ENCODE peak calls at places on chromosomes 3 and 15, in six cellular contexts. T, V, K, M, I and X are unnamed samples.

GRCh38 chr3:176430244-176430893 is 766.9 kb downstream of the TBL1XR1 start:
- DNase-seq in T (peak; percentile 30), V (no peak), K (peak; percentile 51), M (no peak), I (peak; percentile 68), X (no peak)

GRCh38 chr15:92845109-92845508 is 55.0 kb upstream of the CHD2 start:
- DNase-seq in T (no peak), V (no peak), K (peak; percentile 44), M (no peak), I (peak; percentile 26), X (no peak)

GRCh38 chr3:32817561-32818430 is at the start of gene TRIM71:
- DNase-seq in T (peak; percentile 2), V (peak; percentile 75), K (peak; percentile 14), M (no peak), I (no peak), X (no peak)

GRCh38 chr3:194009019-194009418 is 126.9 kb upstream of the HES1 start:
- DNase-seq in T (no peak), V (no peak), K (no peak), M (no peak), I (no peak), X (no peak)

GRCh38 chr3:61464785-61465184 is 96.6 kb upstream of the PTPRG start:
- DNase-seq in T (no peak), V (no peak), K (no peak), M (no peak), I (peak; percentile 41), X (no peak)

GRCh38 chr3:42257007-42257406 is 9.0 kb downstream of the CCK start:
- DNase-seq in T (no peak), V (no peak), K (no peak), M (no peak), I (no peak), X (no peak)

GRCh38 chr3:29281265-29282228 is 676 bp downstream of the RBMS3 start:
- DNase-seq in T (no peak), V (no peak), K (peak; percentile 67), M (no peak), I (no peak), X (peak; percentile 59)

GRCh38 chr15:77285057-77285456 is 134.8 kb downstream of the PEAK1 start:
- DNase-seq in T (no peak), V (no peak), K (no peak), M (no peak), I (no peak), X (no peak)

GRCh38 chr3:182947892-182948291 is 32.4 kb downstream of the DCUN1D1 start:
- DNase-seq in T (no peak), V (no peak), K (no peak), M (no peak), I (no peak), X (no peak)

GRCh38 chr3:112109313-112109712 is 23.1 kb downstream of the C3orf52 start:
- DNase-seq in T (no peak), V (no peak), K (no peak), M (no peak), I (peak; percentile 38), X (no peak)

GRCh38 chr3:136193273-136194043 is 2.7 kb downstream of the MSL2 start:
- DNase-seq in T (no peak), V (no peak), K (peak; percentile 51), M (no peak), I (no peak), X (no peak)

GRCh38 chr15:38414351-38414750 is 39.6 kb upstream of the FAM98B start:
- DNase-seq in T (no peak), V (no peak), K (peak; percentile 69), M (peak; percentile 48), I (no peak), X (peak; percentile 74)

GRCh38 chr15:38894260-38894948 is 329.8 kb upstream of the RASGRP1 start:
- DNase-seq in T (peak; percentile 87), V (no peak), K (peak; percentile 95), M (no peak), I (no peak), X (no peak)

GRCh38 chr3:53131136-53131495 is 881 bp upstream of the RFT1 start:
- DNase-seq in T (no peak), V (peak; percentile 23), K (no peak), M (no peak), I (no peak), X (no peak)

GRCh38 chr15:29968099-29968892 is 114.5 kb upstream of the GOLGA8J start:
- DNase-seq in T (no peak), V (no peak), K (peak; percentile 23), M (no peak), I (no peak), X (no peak)

GRCh38 chr3:192514754-192515660 is 212.3 kb downstream of the FGF12 start:
- DNase-seq in T (no peak), V (peak; percentile 62), K (no peak), M (peak; percentile 31), I (peak; percentile 75), X (no peak)

GRCh38 chr3:72888546-72889309 is 882 bp downstream of the GXYLT2 start:
- DNase-seq in T (no peak), V (no peak), K (no peak), M (no peak), I (no peak), X (peak; percentile 63)

GRCh38 chr3:58049143-58049785 is 41.0 kb downstream of the FLNB start:
- DNase-seq in T (peak; percentile 92), V (no peak), K (peak; percentile 99), M (peak; percentile 56), I (no peak), X (no peak)

GRCh38 chr3:183508818-183509217 is 46.7 kb downstream of the KLHL6 start:
- DNase-seq in T (no peak), V (no peak), K (no peak), M (no peak), I (no peak), X (no peak)

GRCh38 chr3:52092891-52093290 is 36.5 kb upstream of the DUSP7 start:
- DNase-seq in T (no peak), V (peak; percentile 34), K (no peak), M (no peak), I (no peak), X (no peak)

GRCh38 chr3:113148307-113148703 is 63.1 kb upstream of the BOC start:
- DNase-seq in T (no peak), V (no peak), K (no peak), M (no peak), I (no peak), X (no peak)

GRCh38 chr3:61645148-61645547 is 83.8 kb downstream of the PTPRG start:
- DNase-seq in T (no peak), V (no peak), K (no peak), M (no peak), I (no peak), X (no peak)

GRCh38 chr3:183826854-183827253 is 1.5 kb upstream of the MAP6D1 start:
- DNase-seq in T (no peak), V (no peak), K (no peak), M (no peak), I (no peak), X (no peak)

GRCh38 chr3:101189786-101190185 is 130.6 kb downstream of the IMPG2 start:
- DNase-seq in T (peak; percentile 81), V (no peak), K (peak; percentile 64), M (no peak), I (no peak), X (no peak)

GRCh38 chr15:95940431-95940985 is 390.0 kb upstream of the NR2F2 start:
- DNase-seq in T (no peak), V (no peak), K (no peak), M (no peak), I (no peak), X (no peak)

GRCh38 chr15:40696228-40696627 is 1.3 kb downstream of the RAD51 start:
- DNase-seq in T (no peak), V (no peak), K (no peak), M (no peak), I (no peak), X (no peak)

GRCh38 chr3:128052831-128053419 is 688 bp downstream of the SEC61A1 start:
- DNase-seq in T (no peak), V (no peak), K (no peak), M (no peak), I (no peak), X (no peak)

GRCh38 chr3:113552851-113553250 is 20.5 kb downstream of the SIDT1 start:
- DNase-seq in T (no peak), V (no peak), K (no peak), M (no peak), I (no peak), X (no peak)

GRCh38 chr15:41930221-41930866 is 36.5 kb upstream of the SPTBN5 start:
- DNase-seq in T (peak; percentile 96), V (peak; percentile 63), K (peak; percentile 95), M (no peak), I (no peak), X (no peak)

GRCh38 chr15:29815000-29815704 is 7.1 kb downstream of the TJP1 start:
- DNase-seq in T (no peak), V (no peak), K (peak; percentile 49), M (no peak), I (no peak), X (no peak)

GRCh38 chr3:5645311-5646029 is 458.0 kb downstream of the EDEM1 start:
- DNase-seq in T (no peak), V (no peak), K (no peak), M (no peak), I (no peak), X (no peak)

GRCh38 chr3:155979746-155980145 is 109.3 kb downstream of the GMPS start:
- DNase-seq in T (no peak), V (no peak), K (peak; percentile 49), M (no peak), I (no peak), X (no peak)

GRCh38 chr15:57580428-57580827 is 11.3 kb upstream of the MYZAP start:
- DNase-seq in T (no peak), V (no peak), K (no peak), M (no peak), I (no peak), X (no peak)

GRCh38 chr15:95017950-95018349 is 786.6 kb downstream of the MCTP2 start:
- DNase-seq in T (no peak), V (no peak), K (no peak), M (peak; percentile 78), I (no peak), X (peak; percentile 76)